ENCODE peak calls at places on chromosomes 11 and 22, in nine cellular contexts. F is mammary epithelial cell, U is A549, A is HFF-Myc, E is C1 segment of cervical spinal cord, V is fibroblast of gingiva, B is endodermal cell, J is NCI-H1417, O is kidney glomerular epithelial cell. L is an unnamed sample.

GRCh38 chr11:66291303-66291705 is 390 bp upstream of the TMEM151A start:
- DNase-seq in F (no peak), U (no peak), A (no peak), E (no peak), V (no peak), B (peak), J (no peak), O (no peak), L (no peak)

GRCh38 chr22:49880281-49880680 is 26.6 kb downstream of the ZBED4 start:
- DNase-seq in F (no peak), U (no peak), A (no peak), E (no peak), V (no peak), B (no peak), J (no peak), O (no peak), L (no peak)

GRCh38 chr22:32476286-32476685 is 1.7 kb downstream of the FBXO7 start:
- DNase-seq in F (no peak), U (no peak), A (no peak), E (no peak), V (no peak), B (no peak), J (no peak), O (no peak), L (no peak)

GRCh38 chr11:67120881-67121710 is 2.0 kb downstream of the KDM2A start:
- DNase-seq in F (peak), U (no peak), A (no peak), E (peak), V (peak), B (no peak), J (no peak), O (no peak), L (peak)

GRCh38 chr22:17065433-17065832 is 19.4 kb upstream of the IL17RA start:
- DNase-seq in F (no peak), U (no peak), A (no peak), E (no peak), V (no peak), B (no peak), J (no peak), O (no peak), L (no peak)

GRCh38 chr22:49629586-49630447 is 197.9 kb downstream of the BRD1 start:
- DNase-seq in F (no peak), U (no peak), A (no peak), E (no peak), V (no peak), B (no peak), J (no peak), O (no peak), L (no peak)

GRCh38 chr11:18775492-18776292 is 15.9 kb downstream of the PTPN5 start:
- DNase-seq in F (peak), U (peak), A (no peak), E (no peak), V (peak), B (peak), J (peak), O (peak), L (peak)

GRCh38 chr22:26038365-26038764 is 130.9 kb upstream of the SEZ6L start:
- DNase-seq in F (no peak), U (no peak), A (no peak), E (no peak), V (no peak), B (no peak), J (no peak), O (no peak), L (no peak)

GRCh38 chr22:22508274-22509176 is at the start of gene ZNF280B:
- DNase-seq in F (peak), U (peak), A (peak), E (peak), V (peak), B (peak), J (peak), O (peak), L (peak)